ENCODE peak calls at places on chromosomes 5 and 9, in five cellular contexts. One of them, this sample, is unnamed.

GRCh38 chr9:92790542-92791527 is 26.2 kb upstream of the BICD2 start:
- DNase-seq in CD4-positive, alpha-beta memory T cell: peak; percentile 69
- DNase-seq in IMR-90: peak; percentile 75
- DNase-seq in CD8-positive, alpha-beta memory T cell: peak; percentile 65
- DNase-seq in RWPE2: no peak
- DNase-seq in this sample: peak; percentile 63

GRCh38 chr9:74804018-74804385 is 83.7 kb downstream of the TRPM6 start:
- DNase-seq in IMR-90: no peak
- DNase-seq in RWPE2: no peak
- DNase-seq in CD4-positive, alpha-beta memory T cell: no peak
- DNase-seq in CD8-positive, alpha-beta memory T cell: no peak
- DNase-seq in this sample: no peak

GRCh38 chr9:38443597-38443996 is 19.3 kb upstream of the IGFBPL1 start:
- DNase-seq in CD4-positive, alpha-beta memory T cell: no peak
- DNase-seq in IMR-90: no peak
- DNase-seq in RWPE2: no peak
- DNase-seq in CD8-positive, alpha-beta memory T cell: no peak
- DNase-seq in this sample: no peak

GRCh38 chr9:71924576-71924975 is 13.1 kb downstream of the C9orf85 start:
- DNase-seq in CD8-positive, alpha-beta memory T cell: no peak
- DNase-seq in CD4-positive, alpha-beta memory T cell: no peak
- DNase-seq in RWPE2: no peak
- DNase-seq in IMR-90: no peak
- DNase-seq in this sample: no peak

GRCh38 chr9:122232907-122233306 is 4.2 kb upstream of the LHX6 start:
- DNase-seq in RWPE2: no peak
- DNase-seq in CD8-positive, alpha-beta memory T cell: no peak
- DNase-seq in IMR-90: no peak
- DNase-seq in CD4-positive, alpha-beta memory T cell: no peak
- DNase-seq in this sample: no peak

GRCh38 chr5:143403607-143404415 is at the start of gene NR3C1:
- DNase-seq in CD4-positive, alpha-beta memory T cell: peak; percentile 90
- DNase-seq in RWPE2: peak; percentile 89
- DNase-seq in CD8-positive, alpha-beta memory T cell: peak; percentile 82
- DNase-seq in IMR-90: peak; percentile 86
- DNase-seq in this sample: peak; percentile 89

GRCh38 chr5:72711361-72711760 is 105.1 kb upstream of the TNPO1 start:
- DNase-seq in CD4-positive, alpha-beta memory T cell: no peak
- DNase-seq in CD8-positive, alpha-beta memory T cell: no peak
- DNase-seq in IMR-90: no peak
- DNase-seq in RWPE2: no peak
- DNase-seq in this sample: no peak

GRCh38 chr9:14799030-14799429 is 76.5 kb upstream of the CER1 start:
- DNase-seq in RWPE2: no peak
- DNase-seq in CD4-positive, alpha-beta memory T cell: no peak
- DNase-seq in CD8-positive, alpha-beta memory T cell: no peak
- DNase-seq in IMR-90: no peak
- DNase-seq in this sample: no peak

GRCh38 chr5:109196486-109196885 is 213.3 kb downstream of the PJA2 start:
- DNase-seq in IMR-90: no peak
- DNase-seq in CD4-positive, alpha-beta memory T cell: no peak
- DNase-seq in RWPE2: no peak
- DNase-seq in CD8-positive, alpha-beta memory T cell: no peak
- DNase-seq in this sample: no peak

GRCh38 chr5:109191153-109191558 is 218.6 kb downstream of the PJA2 start:
- DNase-seq in CD8-positive, alpha-beta memory T cell: no peak
- DNase-seq in IMR-90: peak; percentile 64
- DNase-seq in CD4-positive, alpha-beta memory T cell: no peak
- DNase-seq in RWPE2: no peak
- DNase-seq in this sample: no peak

GRCh38 chr5:109195667-109196066 is 214.1 kb downstream of the PJA2 start:
- DNase-seq in CD4-positive, alpha-beta memory T cell: no peak
- DNase-seq in CD8-positive, alpha-beta memory T cell: no peak
- DNase-seq in RWPE2: no peak
- DNase-seq in IMR-90: no peak
- DNase-seq in this sample: no peak

GRCh38 chr5:109192027-109192426 is 217.7 kb downstream of the PJA2 start:
- DNase-seq in CD8-positive, alpha-beta memory T cell: no peak
- DNase-seq in IMR-90: no peak
- DNase-seq in RWPE2: no peak
- DNase-seq in CD4-positive, alpha-beta memory T cell: no peak
- DNase-seq in this sample: no peak

DNA sequence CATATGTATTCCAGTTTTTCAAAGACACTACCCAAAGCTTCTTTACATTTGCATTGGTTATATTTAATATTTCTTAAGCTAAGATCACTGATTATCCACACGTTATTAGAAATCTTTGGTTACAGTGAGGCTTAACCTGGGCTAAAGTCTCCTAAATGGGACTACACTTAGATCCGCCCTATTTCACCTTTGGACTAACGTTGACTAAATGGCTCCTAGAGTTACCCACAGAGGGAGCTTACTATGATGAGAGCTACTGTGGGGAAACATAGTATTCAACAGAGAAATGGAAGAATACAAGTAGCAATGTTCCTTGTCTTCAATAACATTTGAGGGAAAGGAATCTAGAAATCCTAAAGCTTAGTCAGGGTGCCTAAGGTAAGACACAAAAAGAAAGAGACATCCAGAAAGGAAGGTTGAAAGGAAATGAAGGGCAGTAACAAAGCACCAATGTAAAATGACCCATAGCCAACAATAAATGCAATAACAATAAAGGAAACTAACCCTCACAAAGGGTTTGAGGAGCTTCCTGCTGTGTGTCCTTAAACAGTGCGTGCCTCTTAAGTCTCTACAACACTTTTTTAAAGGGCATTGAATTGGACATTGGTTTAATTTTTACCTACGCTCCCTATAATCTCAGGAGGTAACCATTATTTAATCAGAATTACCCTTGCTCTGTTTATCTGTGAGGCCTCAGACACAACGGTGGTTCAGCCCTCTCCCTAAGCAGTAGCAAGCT is 217.1 kb downstream of the PJA2 start:
- DNase-seq in RWPE2: no peak
- DNase-seq in IMR-90: no peak
- DNase-seq in CD8-positive, alpha-beta memory T cell: no peak
- DNase-seq in CD4-positive, alpha-beta memory T cell: no peak
- DNase-seq in this sample: no peak
- H3K4me1 ChIP-seq in RWPE2: peaks cover 21% of the 10 kb centered on the region
- H3K4me1 ChIP-seq in IMR-90: peaks cover 5% of the 10 kb centered on the region
- H3K4me1 ChIP-seq in CD8-positive, alpha-beta memory T cell: no peaks in the 10 kb centered on the region
- H3K4me1 ChIP-seq in CD4-positive, alpha-beta memory T cell: peaks cover 3% of the 10 kb centered on the region
- H3K4me1 ChIP-seq in this sample: no peaks in the 10 kb centered on the region

GRCh38 chr5:158899201-158899600 is 200.5 kb downstream of the EBF1 start:
- DNase-seq in RWPE2: no peak
- DNase-seq in CD8-positive, alpha-beta memory T cell: no peak
- DNase-seq in IMR-90: no peak
- DNase-seq in CD4-positive, alpha-beta memory T cell: no peak
- DNase-seq in this sample: no peak

GRCh38 chr5:158897444-158898160 is 202.1 kb downstream of the EBF1 start:
- DNase-seq in IMR-90: no peak
- DNase-seq in CD4-positive, alpha-beta memory T cell: no peak
- DNase-seq in CD8-positive, alpha-beta memory T cell: no peak
- DNase-seq in RWPE2: no peak
- DNase-seq in this sample: no peak

GRCh38 chr5:158899792-158900191 is 199.9 kb downstream of the EBF1 start:
- DNase-seq in IMR-90: no peak
- DNase-seq in CD4-positive, alpha-beta memory T cell: no peak
- DNase-seq in CD8-positive, alpha-beta memory T cell: no peak
- DNase-seq in RWPE2: no peak
- DNase-seq in this sample: no peak

GRCh38 chr5:158898185-158899177 is 201.2 kb downstream of the EBF1 start:
- DNase-seq in IMR-90: no peak
- DNase-seq in RWPE2: no peak
- DNase-seq in CD4-positive, alpha-beta memory T cell: no peak
- DNase-seq in CD8-positive, alpha-beta memory T cell: no peak
- DNase-seq in this sample: no peak

DNA sequence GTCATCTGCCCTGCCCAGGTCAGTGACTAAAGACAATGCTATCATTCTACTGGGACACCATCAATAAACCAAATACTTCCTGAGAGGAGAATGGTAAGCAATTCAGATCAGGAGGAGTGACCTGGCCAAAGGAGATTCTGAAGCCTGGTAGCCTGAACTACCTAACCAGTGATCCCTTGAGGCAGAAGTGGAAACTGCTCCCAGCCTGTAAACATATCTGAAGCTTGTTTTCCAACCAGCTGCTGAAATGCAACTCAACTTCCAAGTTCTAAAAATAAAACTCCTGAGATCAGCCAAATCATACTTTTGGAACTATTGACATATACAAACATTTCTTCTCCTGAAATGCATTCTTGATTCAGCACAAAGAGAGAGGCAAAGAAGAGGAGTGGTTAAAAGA is 204.1 kb downstream of the EBF1 start:
- DNase-seq in CD4-positive, alpha-beta memory T cell: no peak
- DNase-seq in RWPE2: no peak
- DNase-seq in IMR-90: no peak
- DNase-seq in CD8-positive, alpha-beta memory T cell: no peak
- DNase-seq in this sample: no peak
- H3K27ac ChIP-seq in CD4-positive, alpha-beta memory T cell: no peak overlapping the region
- H3K27ac ChIP-seq in RWPE2: no peak overlapping the region
- H3K27ac ChIP-seq in IMR-90: no peak overlapping the region
- H3K27ac ChIP-seq in CD8-positive, alpha-beta memory T cell: no peak overlapping the region
- H3K27ac ChIP-seq in this sample: no peak overlapping the region

GRCh38 chr5:6402939-6403338 is 24.6 kb upstream of the MED10 start:
- DNase-seq in CD4-positive, alpha-beta memory T cell: no peak
- DNase-seq in RWPE2: no peak
- DNase-seq in IMR-90: no peak
- DNase-seq in CD8-positive, alpha-beta memory T cell: no peak
- DNase-seq in this sample: no peak

GRCh38 chr5:6401410-6401809 is 23.1 kb upstream of the MED10 start:
- DNase-seq in CD8-positive, alpha-beta memory T cell: no peak
- DNase-seq in RWPE2: no peak
- DNase-seq in CD4-positive, alpha-beta memory T cell: no peak
- DNase-seq in IMR-90: no peak
- DNase-seq in this sample: no peak

GRCh38 chr5:6403416-6403815 is 25.1 kb upstream of the MED10 start:
- DNase-seq in RWPE2: no peak
- DNase-seq in IMR-90: no peak
- DNase-seq in CD4-positive, alpha-beta memory T cell: no peak
- DNase-seq in CD8-positive, alpha-beta memory T cell: no peak
- DNase-seq in this sample: no peak

GRCh38 chr5:6405591-6405990 is 27.2 kb upstream of the MED10 start:
- DNase-seq in RWPE2: no peak
- DNase-seq in IMR-90: no peak
- DNase-seq in CD8-positive, alpha-beta memory T cell: no peak
- DNase-seq in CD4-positive, alpha-beta memory T cell: no peak
- DNase-seq in this sample: no peak

DNA sequence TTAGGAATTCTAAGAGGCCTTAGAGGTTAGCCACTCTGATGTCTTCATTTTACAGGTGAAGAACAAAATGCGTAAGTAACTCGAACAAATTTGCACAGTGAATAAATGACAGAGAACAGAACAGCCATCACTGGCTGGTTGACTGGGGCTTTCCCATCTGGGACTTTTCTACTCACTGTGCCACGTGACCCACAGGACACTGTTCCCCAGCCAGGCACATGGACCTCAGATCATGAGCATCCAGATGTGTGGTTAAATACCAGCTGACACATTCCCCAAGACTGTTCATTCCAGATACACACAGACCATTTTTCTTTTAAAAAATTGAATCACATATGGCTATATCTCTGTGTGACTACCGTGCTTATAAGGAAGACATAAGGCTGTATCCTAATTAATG is 25.8 kb upstream of the MED10 start:
- DNase-seq in IMR-90: peak; percentile 41
- DNase-seq in RWPE2: no peak
- DNase-seq in CD4-positive, alpha-beta memory T cell: no peak
- DNase-seq in CD8-positive, alpha-beta memory T cell: no peak
- DNase-seq in this sample: no peak
- H3K4me1 ChIP-seq in IMR-90: no peaks in the 10 kb centered on the region
- H3K4me1 ChIP-seq in RWPE2: peaks cover 34% of the 10 kb centered on the region
- H3K4me1 ChIP-seq in CD4-positive, alpha-beta memory T cell: no peaks in the 10 kb centered on the region
- H3K4me1 ChIP-seq in CD8-positive, alpha-beta memory T cell: no peaks in the 10 kb centered on the region
- H3K4me1 ChIP-seq in this sample: no peaks in the 10 kb centered on the region

DNA sequence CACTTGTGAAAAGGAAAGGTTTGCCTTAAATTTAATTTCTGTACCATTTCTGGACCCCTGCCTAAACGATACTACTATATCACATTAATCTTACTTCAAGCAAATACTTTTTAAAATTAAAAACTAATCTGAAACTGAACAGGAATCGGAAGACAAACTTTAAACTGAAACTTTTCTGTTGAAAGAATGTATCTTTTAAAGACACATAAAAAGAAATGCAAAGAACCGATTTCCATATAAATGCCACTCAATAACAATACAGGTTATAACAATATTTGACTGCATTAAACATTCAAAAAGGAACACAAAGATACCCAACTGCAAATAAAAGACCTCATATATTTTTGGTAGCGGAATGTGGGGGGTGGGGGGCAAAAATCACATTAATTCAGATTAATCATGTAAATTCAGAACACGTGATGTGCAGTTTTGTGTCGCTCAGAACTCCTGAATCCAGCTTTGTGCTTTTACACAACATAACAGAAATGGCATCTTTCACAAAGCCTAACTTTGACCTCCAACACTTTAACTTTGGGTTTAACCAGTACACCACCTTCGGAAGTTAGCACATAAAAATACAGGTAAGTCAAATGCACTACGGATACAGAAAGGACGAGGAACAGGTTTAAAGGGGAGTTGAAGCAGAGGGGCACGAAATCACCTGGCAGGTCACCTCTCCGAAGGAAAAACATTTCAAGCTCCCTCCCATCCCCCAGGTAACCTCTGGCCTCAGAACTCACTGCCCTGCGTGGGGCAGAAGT is 912 bp downstream of the LIFR start:
- DNase-seq in RWPE2: no peak
- DNase-seq in CD8-positive, alpha-beta memory T cell: no peak
- DNase-seq in CD4-positive, alpha-beta memory T cell: no peak
- DNase-seq in IMR-90: no peak
- DNase-seq in this sample: no peak
- H3K27ac ChIP-seq in RWPE2: no peak overlapping the region
- H3K27ac ChIP-seq in CD8-positive, alpha-beta memory T cell: no peak overlapping the region
- H3K27ac ChIP-seq in CD4-positive, alpha-beta memory T cell: no peak overlapping the region
- H3K27ac ChIP-seq in IMR-90: peak overlapping the region; percentile 59
- H3K27ac ChIP-seq in this sample: no peak overlapping the region

This sample was measured in naive thymus-derived CD4-positive, alpha-beta T cell.